ENCODE peak calls at places on chromosomes 12 and 14, in eight cellular contexts. W is heart right ventricle, J is neuronal stem cell, L is fibroblast of lung, R is cardiac muscle cell, O is upper lobe of left lung, P is ascending aorta, H is tibial artery. C is an unnamed sample.

GRCh38 chr14:78959674-78960264 is 789.6 kb downstream of the NRXN3 start:
- DNase-seq in P (no peak), O (no peak), J (peak; percentile 60), L (peak; percentile 76), H (peak; percentile 77), R (peak; percentile 81), W (peak; percentile 45), C (peak; percentile 71)

GRCh38 chr14:93748208-93749080 is 39.8 kb downstream of the PRIMA1 start:
- DNase-seq in W (peak; percentile 50), L (no peak), H (no peak), O (no peak), R (peak; percentile 65), J (no peak), P (no peak), C (no peak)

GRCh38 chr12:49706351-49707126 is 666 bp downstream of the FMNL3 start:
- DNase-seq in R (peak; percentile 60), L (peak; percentile 54), W (peak; percentile 47), O (no peak), H (peak; percentile 79), P (no peak), J (no peak), C (no peak)

GRCh38 chr12:64083285-64084210 is 138.5 kb downstream of the KICS2 start:
- DNase-seq in H (peak; percentile 89), J (no peak), W (peak; percentile 28), P (no peak), R (no peak), L (peak; percentile 97), O (no peak), C (peak; percentile 71)

GRCh38 chr12:21891763-21892217 is 49.4 kb downstream of the ABCC9 start:
- DNase-seq in P (no peak), W (peak; percentile 27), L (peak; percentile 38), O (no peak), H (peak; percentile 86), J (no peak), R (no peak), C (no peak)

GRCh38 chr14:54299393-54300363 is 97.1 kb upstream of the CDKN3 start:
- DNase-seq in J (no peak), R (no peak), L (peak; percentile 60), O (no peak), P (no peak), H (no peak), W (no peak), C (peak; percentile 10)

GRCh38 chr14:69887740-69888657 is 8.8 kb downstream of the SMOC1 start:
- DNase-seq in W (no peak), P (no peak), J (no peak), H (no peak), L (peak; percentile 58), R (no peak), O (no peak), C (no peak)

GRCh38 chr14:104371917-104372316 is 207.6 kb upstream of the C14orf180 start:
- DNase-seq in J (no peak), W (no peak), H (no peak), L (no peak), R (no peak), O (no peak), P (no peak), C (no peak)

GRCh38 chr12:86137936-86138335 is 118.3 kb downstream of the MGAT4C start:
- DNase-seq in L (peak; percentile 37), H (no peak), P (no peak), W (no peak), O (no peak), J (no peak), R (no peak), C (no peak)

GRCh38 chr12:117686911-117687377 is 281.8 kb downstream of the KSR2 start:
- DNase-seq in P (no peak), J (no peak), W (no peak), R (no peak), L (no peak), O (peak; percentile 75), H (peak; percentile 73), C (no peak)

GRCh38 chr14:56221392-56222128 is 103.3 kb downstream of the PELI2 start:
- DNase-seq in H (no peak), O (no peak), W (no peak), L (no peak), P (no peak), R (no peak), J (no peak), C (no peak)

GRCh38 chr14:56219666-56220413 is 101.6 kb downstream of the PELI2 start:
- DNase-seq in W (no peak), R (no peak), H (no peak), L (no peak), O (no peak), J (no peak), P (no peak), C (no peak)

GRCh38 chr14:56224179-56224578 is 106.0 kb downstream of the PELI2 start:
- DNase-seq in W (no peak), R (no peak), H (no peak), O (no peak), L (peak; percentile 12), J (no peak), P (no peak), C (no peak)

GRCh38 chr14:56224691-56225681 is 106.8 kb downstream of the PELI2 start:
- DNase-seq in J (no peak), P (no peak), L (peak; percentile 25), H (no peak), O (peak; percentile 19), W (no peak), R (no peak), C (peak; percentile 90)
- H3K4me1 ChIP-seq in J (peaks cover 5% of the 10 kb centered on the region), P (peaks cover 4% of the 10 kb centered on the region), L (no peaks in the 10 kb centered on the region), H (no peaks in the 10 kb centered on the region), O (peaks cover 15% of the 10 kb centered on the region), W (peaks cover 7% of the 10 kb centered on the region), R (no peaks in the 10 kb centered on the region), C (no peaks in the 10 kb centered on the region)

GRCh38 chr12:131829795-131830334 is 1.7 kb downstream of the MMP17 start:
- DNase-seq in R (no peak), H (no peak), J (no peak), O (peak; percentile 80), W (no peak), P (no peak), L (no peak), C (no peak)

GRCh38 chr12:131830335-131831020 is 2.3 kb downstream of the MMP17 start:
- DNase-seq in W (peak; percentile 86), R (peak; percentile 80), L (peak; percentile 83), P (no peak), J (peak; percentile 68), H (peak; percentile 86), O (peak; percentile 94), C (peak; percentile 17)

GRCh38 chr12:131827961-131828534 is at the start of gene MMP17:
- DNase-seq in W (peak; percentile 54), L (peak; percentile 62), H (no peak), P (no peak), J (peak; percentile 72), R (peak; percentile 83), O (peak; percentile 90), C (no peak)

GRCh38 chr12:131828671-131829350 is 618 bp downstream of the MMP17 start:
- DNase-seq in W (no peak), H (no peak), R (peak; percentile 21), L (no peak), P (no peak), J (no peak), O (peak; percentile 86), C (no peak)

DNA sequence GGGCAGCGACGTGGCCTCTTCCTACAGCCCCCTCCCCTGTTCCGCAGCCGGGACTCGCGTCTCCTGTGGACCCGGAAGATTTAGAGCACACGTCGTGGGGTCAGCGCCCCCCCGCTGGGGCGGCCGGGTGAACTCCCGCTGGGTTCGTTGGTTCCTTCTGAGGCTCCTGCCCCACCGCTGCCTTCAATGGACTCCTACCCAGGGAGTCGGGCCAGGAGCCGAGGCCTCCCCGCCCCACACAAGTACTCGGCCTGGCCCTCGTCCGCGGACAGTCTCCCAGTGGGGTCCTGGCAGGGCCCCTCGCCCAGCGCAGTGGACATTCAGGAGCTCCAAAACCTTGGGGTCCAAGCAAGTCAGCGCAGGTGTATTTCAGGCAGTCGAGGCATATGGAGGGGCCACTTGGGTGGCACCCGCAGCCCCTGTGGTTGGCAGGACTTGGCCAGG is 1.2 kb downstream of the MMP17 start:
- DNase-seq in L (peak; percentile 22), J (no peak), R (no peak), O (peak; percentile 84), H (no peak), P (no peak), W (no peak), C (no peak)
- H3K4me3 ChIP-seq in L (peak overlapping the region; percentile 61), J (peak overlapping the region; percentile 77), R (peak overlapping the region; percentile 19), O (peak overlapping the region; percentile 44), H (peak overlapping the region; percentile 49), P (peak overlapping the region; percentile 50), W (peak overlapping the region; percentile 55), C (peak overlapping the region; percentile 38)

GRCh38 chr12:57615637-57616036 is 4.4 kb downstream of the ARHGEF25 start:
- DNase-seq in H (peak; percentile 40), W (no peak), O (no peak), P (no peak), J (no peak), R (no peak), L (no peak), C (no peak)
- H3K27me3 ChIP-seq in H (peaks cover 2% of the 10 kb centered on the region), W (peaks cover 2% of the 10 kb centered on the region), O (no peaks in the 10 kb centered on the region), P (no peaks in the 10 kb centered on the region), J (peaks cover 15% of the 10 kb centered on the region), R (peaks cover 62% of the 10 kb centered on the region), L (peaks cover 8% of the 10 kb centered on the region), C (no peaks in the 10 kb centered on the region)

DNA sequence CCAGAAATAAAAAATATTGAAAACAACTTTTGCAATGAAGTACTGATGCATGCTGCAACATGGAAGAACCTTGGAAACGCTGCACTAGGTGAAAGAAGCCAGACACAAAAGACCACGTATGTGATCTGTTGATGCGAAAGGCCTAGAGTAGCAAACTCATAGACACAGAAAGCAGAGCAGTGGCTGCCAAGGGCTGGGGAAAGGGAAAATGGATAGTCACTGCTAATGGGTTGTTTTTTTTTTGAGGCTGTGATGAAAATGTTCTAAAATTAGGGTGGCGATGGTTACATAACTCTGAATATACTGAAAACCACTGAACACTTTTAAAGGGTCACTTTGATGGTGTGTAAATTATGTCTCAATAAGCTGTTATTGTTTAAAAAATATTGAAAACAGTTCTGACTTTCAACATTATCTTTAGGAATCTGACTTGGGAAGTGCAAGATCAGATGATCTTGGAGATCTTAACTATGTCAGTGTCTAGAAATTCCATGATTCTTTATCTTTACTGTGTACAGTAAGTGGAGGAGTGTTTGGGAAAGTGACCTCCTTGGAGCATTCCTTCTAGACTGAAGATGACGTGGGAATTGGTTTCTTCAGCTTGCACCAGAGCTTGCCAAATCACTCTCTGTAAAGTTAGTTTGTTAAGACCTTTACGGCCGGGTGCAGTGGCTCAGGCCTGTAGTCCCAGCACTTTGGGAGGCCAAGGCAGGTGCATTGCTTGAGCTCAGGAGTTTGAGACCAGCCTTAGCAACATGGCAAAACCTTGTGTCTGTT is 12.4 kb downstream of the MLXIP start:
- DNase-seq in R (no peak), P (no peak), J (no peak), W (no peak), H (peak; percentile 77), L (peak; percentile 98), O (no peak), C (no peak)
- H3K4me1 ChIP-seq in R (peaks cover 11% of the 10 kb centered on the region), P (peaks cover 42% of the 10 kb centered on the region), J (peaks cover 10% of the 10 kb centered on the region), W (peaks cover 25% of the 10 kb centered on the region), H (peaks cover 58% of the 10 kb centered on the region), L (peaks cover 23% of the 10 kb centered on the region), O (peaks cover 42% of the 10 kb centered on the region), C (peaks cover 25% of the 10 kb centered on the region)

DNA sequence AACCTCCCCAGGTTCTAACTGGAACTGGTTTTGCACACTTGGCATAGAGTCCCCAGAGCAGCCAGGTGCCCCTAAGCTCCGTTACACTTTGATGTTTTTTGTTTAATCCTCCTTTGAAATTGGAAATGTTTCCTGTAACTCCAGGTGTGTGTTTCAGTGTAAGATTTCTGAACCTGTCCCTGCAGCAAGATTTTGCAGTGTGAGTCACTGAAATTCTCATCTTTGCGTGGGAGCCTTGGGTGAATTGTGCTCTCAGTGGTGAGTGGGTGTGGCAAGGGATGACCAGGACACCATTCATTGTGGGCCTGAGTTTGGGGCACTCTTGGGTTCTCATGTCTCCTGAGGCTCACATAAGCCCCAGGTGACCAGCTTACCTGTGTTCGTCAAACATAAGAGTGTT is 18.3 kb downstream of the CD9 start:
- DNase-seq in J (no peak), H (no peak), W (no peak), P (no peak), O (no peak), R (no peak), L (no peak), C (no peak)
- H3K4me3 ChIP-seq in J (no peak overlapping the region), H (no peak overlapping the region), W (no peak overlapping the region), P (no peak overlapping the region), O (no peak overlapping the region), R (no peak overlapping the region), L (no peak overlapping the region), C (no peak overlapping the region)

C was measured in small intestine.